ENCODE peak calls at places on chromosome 20, in ten cellular contexts. C, A, T, G, E, X, J, Q, O and F are unnamed samples.

GRCh38 chr20:10005885-10006284 is 28.9 kb upstream of the ANKEF1 start:
- DNase-seq in C (no peak), A (no peak), T (no peak), G (no peak), E (no peak), X (no peak), J (no peak), Q (no peak), O (no peak), F (peak; percentile 24)

GRCh38 chr20:37323985-37324384 is 22.0 kb upstream of the SRC start:
- DNase-seq in C (no peak), A (no peak), T (no peak), G (no peak), E (peak; percentile 70), X (no peak), J (peak; percentile 67), Q (peak; percentile 67), O (no peak), F (no peak)

GRCh38 chr20:8535403-8536003 is 403.4 kb downstream of the PLCB1 start:
- DNase-seq in C (no peak), A (no peak), T (peak; percentile 1), G (no peak), E (peak; percentile 51), X (no peak), J (no peak), Q (no peak), O (peak; percentile 22), F (no peak)

GRCh38 chr20:41364967-41365765 is 1.5 kb downstream of the EMILIN3 start:
- DNase-seq in C (no peak), A (no peak), T (no peak), G (no peak), E (no peak), X (no peak), J (no peak), Q (no peak), O (no peak), F (no peak)

GRCh38 chr20:38082894-38083293 is 49.3 kb downstream of the RPRD1B start:
- DNase-seq in C (no peak), A (no peak), T (no peak), G (no peak), E (no peak), X (no peak), J (no peak), Q (no peak), O (no peak), F (no peak)

GRCh38 chr20:58618694-58619540 is 32.2 kb upstream of the STX16 start:
- DNase-seq in C (no peak), A (no peak), T (no peak), G (no peak), E (peak; percentile 80), X (no peak), J (peak; percentile 88), Q (peak; percentile 43), O (no peak), F (no peak)

GRCh38 chr20:31915491-31916280 is 36.2 kb downstream of the PDRG1 start:
- DNase-seq in C (no peak), A (no peak), T (no peak), G (no peak), E (no peak), X (no peak), J (no peak), Q (no peak), O (no peak), F (no peak)

GRCh38 chr20:3162080-3162611 is 2.5 kb upstream of the FASTKD5 start:
- DNase-seq in C (no peak), A (no peak), T (peak; percentile 93), G (peak; percentile 42), E (no peak), X (no peak), J (no peak), Q (no peak), O (no peak), F (peak; percentile 92)

GRCh38 chr20:22586645-22587310 is 2.4 kb upstream of the FOXA2 start:
- DNase-seq in C (no peak), A (no peak), T (no peak), G (peak; percentile 79), E (no peak), X (no peak), J (no peak), Q (peak; percentile 7), O (no peak), F (no peak)

GRCh38 chr20:58545565-58546195 is 30.5 kb upstream of the APCDD1L start:
- DNase-seq in C (no peak), A (no peak), T (no peak), G (peak; percentile 18), E (no peak), X (no peak), J (no peak), Q (no peak), O (no peak), F (no peak)

GRCh38 chr20:38751360-38751976 is 3.2 kb downstream of the ACTR5 start:
- DNase-seq in C (no peak), A (no peak), T (peak; percentile 39), G (no peak), E (peak; percentile 64), X (no peak), J (peak; percentile 50), Q (no peak), O (peak; percentile 56), F (peak; percentile 3)

GRCh38 chr20:20083796-20084195 is 31.5 kb downstream of the CFAP61 start:
- DNase-seq in C (no peak), A (no peak), T (peak; percentile 84), G (no peak), E (peak; percentile 31), X (no peak), J (peak; percentile 51), Q (peak; percentile 27), O (peak; percentile 56), F (peak; percentile 82)

GRCh38 chr20:3932277-3933073 is 43.3 kb downstream of the PANK2 start:
- DNase-seq in C (no peak), A (no peak), T (no peak), G (no peak), E (peak; percentile 55), X (no peak), J (no peak), Q (peak; percentile 49), O (no peak), F (no peak)

GRCh38 chr20:25540273-25540672 is 45.1 kb downstream of the NINL start:
- DNase-seq in C (no peak), A (peak; percentile 69), T (no peak), G (no peak), E (peak; percentile 70), X (no peak), J (peak; percentile 46), Q (peak; percentile 23), O (peak; percentile 16), F (no peak)

GRCh38 chr20:1326031-1326930 is 2.7 kb downstream of the SDCBP2 start:
- DNase-seq in C (no peak), A (peak; percentile 45), T (no peak), G (no peak), E (peak; percentile 62), X (no peak), J (peak; percentile 68), Q (peak; percentile 44), O (no peak), F (no peak)

GRCh38 chr20:43586641-43587040 is 4.1 kb upstream of the IFT52 start:
- DNase-seq in C (no peak), A (no peak), T (no peak), G (no peak), E (no peak), X (no peak), J (no peak), Q (no peak), O (no peak), F (no peak)

GRCh38 chr20:56788671-56789610 is 159.8 kb downstream of the TFAP2C start:
- DNase-seq in C (no peak), A (no peak), T (no peak), G (no peak), E (peak; percentile 40), X (no peak), J (no peak), Q (no peak), O (no peak), F (no peak)

GRCh38 chr20:56289652-56290051 is 41.1 kb downstream of the MC3R start:
- DNase-seq in C (no peak), A (no peak), T (no peak), G (no peak), E (no peak), X (no peak), J (peak; percentile 40), Q (no peak), O (no peak), F (no peak)

GRCh38 chr20:11581271-11581670 is 336.4 kb upstream of the BTBD3 start:
- DNase-seq in C (no peak), A (no peak), T (no peak), G (no peak), E (no peak), X (no peak), J (no peak), Q (peak; percentile 24), O (no peak), F (no peak)

GRCh38 chr20:58313366-58313765 is 3.9 kb downstream of the RAB22A start:
- DNase-seq in C (no peak), A (no peak), T (no peak), G (no peak), E (no peak), X (no peak), J (no peak), Q (no peak), O (no peak), F (no peak)

GRCh38 chr20:15708984-15709598 is 864.2 kb downstream of the KIF16B start:
- DNase-seq in C (peak; percentile 2), A (peak; percentile 64), T (peak; percentile 5), G (peak; percentile 37), E (no peak), X (peak; percentile 35), J (no peak), Q (peak; percentile 3), O (peak; percentile 8), F (no peak)

GRCh38 chr20:43178079-43178478 is 11.6 kb downstream of the PTPRT start:
- DNase-seq in C (no peak), A (peak; percentile 26), T (no peak), G (no peak), E (no peak), X (no peak), J (no peak), Q (no peak), O (no peak), F (no peak)

GRCh38 chr20:62852841-62853240 is 8.8 kb downstream of the TCFL5 start:
- DNase-seq in C (no peak), A (no peak), T (no peak), G (no peak), E (no peak), X (no peak), J (no peak), Q (no peak), O (no peak), F (no peak)

GRCh38 chr20:58921564-58921963 is 59.5 kb upstream of the NELFCD start:
- DNase-seq in C (no peak), A (no peak), T (no peak), G (no peak), E (no peak), X (no peak), J (no peak), Q (no peak), O (no peak), F (peak; percentile 55)

GRCh38 chr20:2305946-2306345 is 10.1 kb downstream of the TGM3 start:
- DNase-seq in C (no peak), A (no peak), T (peak; percentile 70), G (no peak), E (no peak), X (no peak), J (no peak), Q (no peak), O (no peak), F (peak; percentile 33)